ENCODE peak calls at places on chromosome 3, in nine cellular contexts. D, B, V, K, Y, T, W, R and U are unnamed samples.
A peak's percentile ranks its signal among the peaks of the same experiment; 100 is the strongest.

GRCh38 chr3:130892759-130893239 is 1.1 kb upstream of the ATP2C1 start:
- DNase-seq in W (peak; percentile 64), B (peak; percentile 28), K (peak; percentile 63), Y (no peak), T (no peak), R (no peak), V (peak; percentile 43), D (peak; percentile 69), U (peak; percentile 33)

GRCh38 chr3:123733341-123733740 is 148.5 kb upstream of the HACD2 start:
- DNase-seq in K (no peak), Y (no peak), D (no peak), R (no peak), T (no peak), W (no peak), V (no peak), B (no peak), U (no peak)

GRCh38 chr3:155673411-155673810 is 71.5 kb downstream of the PLCH1 start:
- DNase-seq in V (no peak), Y (no peak), D (no peak), T (no peak), B (no peak), R (no peak), W (no peak), K (no peak), U (no peak)

GRCh38 chr3:139935071-139935865 is at the start of gene CLSTN2:
- DNase-seq in K (no peak), R (peak; percentile 91), W (no peak), V (no peak), B (no peak), Y (no peak), T (peak; percentile 86), D (no peak), U (no peak)

GRCh38 chr3:57787867-57788623 is 31.9 kb downstream of the SLMAP start:
- DNase-seq in V (no peak), W (no peak), D (no peak), T (no peak), B (no peak), K (no peak), R (no peak), Y (no peak), U (no peak)

GRCh38 chr3:128456776-128457715 is 9.6 kb downstream of the DNAJB8 start:
- DNase-seq in W (no peak), V (no peak), T (no peak), B (no peak), K (no peak), R (no peak), D (no peak), Y (no peak), U (no peak)

GRCh38 chr3:150734795-150735119 is 28.2 kb downstream of the SIAH2 start:
- DNase-seq in R (no peak), V (no peak), K (no peak), B (no peak), Y (no peak), D (no peak), W (no peak), T (no peak), U (no peak)

GRCh38 chr3:35709691-35710090 is 70.4 kb downstream of the ARPP21 start:
- DNase-seq in V (no peak), R (no peak), T (no peak), W (no peak), K (no peak), Y (no peak), B (no peak), D (no peak), U (no peak)

GRCh38 chr3:185825639-185826481 is 1.0 kb upstream of the IGF2BP2 start:
- DNase-seq in D (no peak), Y (no peak), R (peak; percentile 76), T (peak; percentile 63), B (no peak), W (peak; percentile 15), K (peak; percentile 32), V (no peak), U (no peak)

GRCh38 chr3:172140499-172141391 is 101.4 kb downstream of the FNDC3B start:
- DNase-seq in W (no peak), D (peak; percentile 83), Y (peak; percentile 88), K (no peak), V (peak; percentile 92), B (no peak), R (no peak), T (no peak), U (peak; percentile 86)

GRCh38 chr3:138458774-138459499 is 24.5 kb downstream of the ESYT3 start:
- DNase-seq in Y (no peak), B (no peak), K (no peak), V (no peak), R (no peak), W (no peak), T (no peak), D (no peak), U (no peak)

GRCh38 chr3:11764931-11765363 is 81.7 kb downstream of the TAMM41 start:
- DNase-seq in D (peak; percentile 73), W (no peak), T (no peak), Y (no peak), B (no peak), V (peak; percentile 35), R (no peak), K (peak; percentile 48), U (peak; percentile 39)

GRCh38 chr3:138690036-138690435 is 81.5 kb downstream of the FAIM start:
- DNase-seq in V (no peak), Y (no peak), W (no peak), R (no peak), B (no peak), D (no peak), K (no peak), T (no peak), U (no peak)

GRCh38 chr3:143810866-143811265 is 37.4 kb downstream of the SLC9A9 start:
- DNase-seq in D (no peak), V (no peak), T (no peak), K (no peak), R (no peak), Y (no peak), B (no peak), W (no peak), U (no peak)

GRCh38 chr3:43183456-43183855 is 77.6 kb upstream of the POMGNT2 start:
- DNase-seq in V (no peak), T (no peak), Y (no peak), D (no peak), W (no peak), R (no peak), K (no peak), B (no peak), U (no peak)

GRCh38 chr3:38611866-38612265 is 37.6 kb downstream of the SCN5A start:
- DNase-seq in T (peak; percentile 8), D (no peak), B (no peak), K (no peak), V (no peak), R (no peak), Y (no peak), W (no peak), U (no peak)

GRCh38 chr3:55795736-55796135 is 308.6 kb upstream of the WNT5A start:
- DNase-seq in K (no peak), B (no peak), D (no peak), Y (peak; percentile 26), V (no peak), T (no peak), R (no peak), W (no peak), U (no peak)

GRCh38 chr3:85007195-85008094 is 48.7 kb downstream of the CADM2 start:
- DNase-seq in V (no peak), K (no peak), Y (no peak), R (no peak), W (no peak), B (no peak), T (no peak), D (no peak), U (no peak)

GRCh38 chr3:57298041-57298440 is 5.6 kb upstream of the ASB14 start:
- DNase-seq in W (no peak), R (no peak), K (no peak), D (peak; percentile 40), T (peak; percentile 59), Y (no peak), B (no peak), V (no peak), U (no peak)

GRCh38 chr3:89578253-89578529 is 470.8 kb downstream of the EPHA3 start:
- DNase-seq in B (no peak), T (no peak), K (no peak), W (no peak), R (no peak), D (no peak), Y (no peak), V (no peak), U (no peak)

GRCh38 chr3:83968386-83968785 is 990.4 kb upstream of the CADM2 start:
- DNase-seq in Y (no peak), W (no peak), B (no peak), T (no peak), R (no peak), K (no peak), D (no peak), V (no peak), U (no peak)